ENCODE peak calls at places on chromosomes 16 and 17, in five cellular contexts. One of them, this sample, is unnamed.

GRCh38 chr16:23245268-23245667 is 56.8 kb upstream of the SCNN1B start:
- DNase-seq in coronary artery: peak; percentile 88
- DNase-seq in stimulated activated CD8-positive, alpha-beta memory T cell treated with anti-CD3 and anti-CD28 coated beads, Interleukin-7, amount 100 ng/mL, for 4 hours: no peak
- DNase-seq in NCI-H510A treated with DMSO at 0.1 percent for 48 hours: no peak
- DNase-seq in T-helper 1 cell: no peak
- DNase-seq in this sample: no peak

GRCh38 chr17:78839762-78840529 is 668 bp downstream of the USP36 start:
- DNase-seq in coronary artery: peak; percentile 82
- DNase-seq in stimulated activated CD8-positive, alpha-beta memory T cell treated with anti-CD3 and anti-CD28 coated beads, Interleukin-7, amount 100 ng/mL, for 4 hours: no peak
- DNase-seq in NCI-H510A treated with DMSO at 0.1 percent for 48 hours: peak; percentile 28
- DNase-seq in T-helper 1 cell: peak; percentile 45
- DNase-seq in this sample: peak; percentile 26

GRCh38 chr17:82242977-82243647 is 14.3 kb downstream of the SLC16A3 start:
- DNase-seq in coronary artery: peak; percentile 89
- DNase-seq in stimulated activated CD8-positive, alpha-beta memory T cell treated with anti-CD3 and anti-CD28 coated beads, Interleukin-7, amount 100 ng/mL, for 4 hours: no peak
- DNase-seq in NCI-H510A treated with DMSO at 0.1 percent for 48 hours: no peak
- DNase-seq in T-helper 1 cell: no peak
- DNase-seq in this sample: peak; percentile 86

GRCh38 chr16:50151744-50152143 is 1.4 kb upstream of the TENT4B start:
- DNase-seq in coronary artery: no peak
- DNase-seq in stimulated activated CD8-positive, alpha-beta memory T cell treated with anti-CD3 and anti-CD28 coated beads, Interleukin-7, amount 100 ng/mL, for 4 hours: no peak
- DNase-seq in NCI-H510A treated with DMSO at 0.1 percent for 48 hours: no peak
- DNase-seq in T-helper 1 cell: no peak
- DNase-seq in this sample: no peak

GRCh38 chr17:30323262-30323894 is 10.5 kb downstream of the TMIGD1 start:
- DNase-seq in coronary artery: no peak
- DNase-seq in stimulated activated CD8-positive, alpha-beta memory T cell treated with anti-CD3 and anti-CD28 coated beads, Interleukin-7, amount 100 ng/mL, for 4 hours: peak; percentile 17
- DNase-seq in NCI-H510A treated with DMSO at 0.1 percent for 48 hours: peak; percentile 83
- DNase-seq in T-helper 1 cell: peak; percentile 41
- DNase-seq in this sample: peak; percentile 34

GRCh38 chr16:69787883-69788282 is 25.8 kb downstream of the WWP2 start:
- DNase-seq in coronary artery: no peak
- DNase-seq in stimulated activated CD8-positive, alpha-beta memory T cell treated with anti-CD3 and anti-CD28 coated beads, Interleukin-7, amount 100 ng/mL, for 4 hours: no peak
- DNase-seq in NCI-H510A treated with DMSO at 0.1 percent for 48 hours: no peak
- DNase-seq in T-helper 1 cell: no peak
- DNase-seq in this sample: no peak

GRCh38 chr17:30586818-30587595 is 109.8 kb downstream of the GOSR1 start:
- DNase-seq in coronary artery: no peak
- DNase-seq in stimulated activated CD8-positive, alpha-beta memory T cell treated with anti-CD3 and anti-CD28 coated beads, Interleukin-7, amount 100 ng/mL, for 4 hours: no peak
- DNase-seq in NCI-H510A treated with DMSO at 0.1 percent for 48 hours: no peak
- DNase-seq in T-helper 1 cell: no peak
- DNase-seq in this sample: no peak

GRCh38 chr16:86195863-86196630 is 297.1 kb downstream of the IRF8 start:
- DNase-seq in coronary artery: no peak
- DNase-seq in stimulated activated CD8-positive, alpha-beta memory T cell treated with anti-CD3 and anti-CD28 coated beads, Interleukin-7, amount 100 ng/mL, for 4 hours: no peak
- DNase-seq in NCI-H510A treated with DMSO at 0.1 percent for 48 hours: no peak
- DNase-seq in T-helper 1 cell: no peak
- DNase-seq in this sample: no peak

GRCh38 chr16:678858-679807 is 1.1 kb upstream of the STUB1 start:
- DNase-seq in coronary artery: no peak
- DNase-seq in stimulated activated CD8-positive, alpha-beta memory T cell treated with anti-CD3 and anti-CD28 coated beads, Interleukin-7, amount 100 ng/mL, for 4 hours: no peak
- DNase-seq in NCI-H510A treated with DMSO at 0.1 percent for 48 hours: no peak
- DNase-seq in T-helper 1 cell: peak; percentile 51
- DNase-seq in this sample: peak; percentile 91

GRCh38 chr17:63571632-63572310 is 21.5 kb downstream of the DCAF7 start:
- DNase-seq in coronary artery: no peak
- DNase-seq in stimulated activated CD8-positive, alpha-beta memory T cell treated with anti-CD3 and anti-CD28 coated beads, Interleukin-7, amount 100 ng/mL, for 4 hours: no peak
- DNase-seq in NCI-H510A treated with DMSO at 0.1 percent for 48 hours: no peak
- DNase-seq in T-helper 1 cell: no peak
- DNase-seq in this sample: no peak

GRCh38 chr17:68020451-68020779 is 15.1 kb upstream of the KPNA2 start:
- DNase-seq in coronary artery: no peak
- DNase-seq in stimulated activated CD8-positive, alpha-beta memory T cell treated with anti-CD3 and anti-CD28 coated beads, Interleukin-7, amount 100 ng/mL, for 4 hours: no peak
- DNase-seq in NCI-H510A treated with DMSO at 0.1 percent for 48 hours: no peak
- DNase-seq in T-helper 1 cell: no peak
- DNase-seq in this sample: no peak

GRCh38 chr17:17564323-17564722 is 27.2 kb downstream of the PEMT start:
- DNase-seq in coronary artery: no peak
- DNase-seq in stimulated activated CD8-positive, alpha-beta memory T cell treated with anti-CD3 and anti-CD28 coated beads, Interleukin-7, amount 100 ng/mL, for 4 hours: no peak
- DNase-seq in NCI-H510A treated with DMSO at 0.1 percent for 48 hours: no peak
- DNase-seq in T-helper 1 cell: no peak
- DNase-seq in this sample: no peak

GRCh38 chr17:17641621-17642409 is 39.4 kb upstream of the RAI1 start:
- DNase-seq in coronary artery: peak; percentile 79
- DNase-seq in stimulated activated CD8-positive, alpha-beta memory T cell treated with anti-CD3 and anti-CD28 coated beads, Interleukin-7, amount 100 ng/mL, for 4 hours: peak; percentile 76
- DNase-seq in NCI-H510A treated with DMSO at 0.1 percent for 48 hours: peak; percentile 87
- DNase-seq in T-helper 1 cell: peak; percentile 66
- DNase-seq in this sample: peak; percentile 81

GRCh38 chr17:80138856-80139426 is 8.0 kb downstream of the EIF4A3 start:
- DNase-seq in coronary artery: no peak
- DNase-seq in stimulated activated CD8-positive, alpha-beta memory T cell treated with anti-CD3 and anti-CD28 coated beads, Interleukin-7, amount 100 ng/mL, for 4 hours: no peak
- DNase-seq in NCI-H510A treated with DMSO at 0.1 percent for 48 hours: no peak
- DNase-seq in T-helper 1 cell: no peak
- DNase-seq in this sample: no peak

GRCh38 chr17:671076-671762 is 43.4 kb downstream of the VPS53 start:
- DNase-seq in coronary artery: no peak
- DNase-seq in stimulated activated CD8-positive, alpha-beta memory T cell treated with anti-CD3 and anti-CD28 coated beads, Interleukin-7, amount 100 ng/mL, for 4 hours: no peak
- DNase-seq in NCI-H510A treated with DMSO at 0.1 percent for 48 hours: no peak
- DNase-seq in T-helper 1 cell: no peak
- DNase-seq in this sample: no peak

GRCh38 chr16:31023252-31023602 is 10.1 kb upstream of the STX4 start:
- DNase-seq in coronary artery: no peak
- DNase-seq in stimulated activated CD8-positive, alpha-beta memory T cell treated with anti-CD3 and anti-CD28 coated beads, Interleukin-7, amount 100 ng/mL, for 4 hours: no peak
- DNase-seq in NCI-H510A treated with DMSO at 0.1 percent for 48 hours: no peak
- DNase-seq in T-helper 1 cell: no peak
- DNase-seq in this sample: no peak

GRCh38 chr16:54429029-54429428 is 142.4 kb upstream of the IRX3 start:
- DNase-seq in coronary artery: no peak
- DNase-seq in stimulated activated CD8-positive, alpha-beta memory T cell treated with anti-CD3 and anti-CD28 coated beads, Interleukin-7, amount 100 ng/mL, for 4 hours: no peak
- DNase-seq in NCI-H510A treated with DMSO at 0.1 percent for 48 hours: no peak
- DNase-seq in T-helper 1 cell: no peak
- DNase-seq in this sample: no peak

GRCh38 chr17:79776378-79777165 is 1.4 kb upstream of the CBX2 start:
- DNase-seq in coronary artery: no peak
- DNase-seq in stimulated activated CD8-positive, alpha-beta memory T cell treated with anti-CD3 and anti-CD28 coated beads, Interleukin-7, amount 100 ng/mL, for 4 hours: no peak
- DNase-seq in NCI-H510A treated with DMSO at 0.1 percent for 48 hours: no peak
- DNase-seq in T-helper 1 cell: no peak
- DNase-seq in this sample: no peak

GRCh38 chr17:18261146-18261515 is 669 bp downstream of the MIEF2 start:
- DNase-seq in coronary artery: peak; percentile 88
- DNase-seq in stimulated activated CD8-positive, alpha-beta memory T cell treated with anti-CD3 and anti-CD28 coated beads, Interleukin-7, amount 100 ng/mL, for 4 hours: no peak
- DNase-seq in NCI-H510A treated with DMSO at 0.1 percent for 48 hours: peak; percentile 15
- DNase-seq in T-helper 1 cell: no peak
- DNase-seq in this sample: peak; percentile 86

GRCh38 chr16:86142801-86143236 is 243.9 kb downstream of the IRF8 start:
- DNase-seq in coronary artery: no peak
- DNase-seq in stimulated activated CD8-positive, alpha-beta memory T cell treated with anti-CD3 and anti-CD28 coated beads, Interleukin-7, amount 100 ng/mL, for 4 hours: no peak
- DNase-seq in NCI-H510A treated with DMSO at 0.1 percent for 48 hours: no peak
- DNase-seq in T-helper 1 cell: no peak
- DNase-seq in this sample: no peak

GRCh38 chr17:63838586-63839184 is 3.8 kb downstream of the SMARCD2 start:
- DNase-seq in coronary artery: peak; percentile 98
- DNase-seq in stimulated activated CD8-positive, alpha-beta memory T cell treated with anti-CD3 and anti-CD28 coated beads, Interleukin-7, amount 100 ng/mL, for 4 hours: no peak
- DNase-seq in NCI-H510A treated with DMSO at 0.1 percent for 48 hours: peak; percentile 50
- DNase-seq in T-helper 1 cell: no peak
- DNase-seq in this sample: peak; percentile 86